ENCODE peak calls at places on chromosome X, in five cellular contexts. U is SK-N-SH, A is PC-3, H is colonic mucosa, P is H1. R is an unnamed sample.

GRCh38 chrX:69961365-69962072 is 88.2 kb downstream of the AWAT2 start:
- DNase-seq in P (no peak), H (no peak), A (peak; percentile 4), U (no peak), R (no peak)

GRCh38 chrX:27583976-27584375 is 6.2 kb upstream of the DCAF8L2 start:
- DNase-seq in P (no peak), H (no peak), U (no peak), A (peak; percentile 49), R (no peak)

GRCh38 chrX:113586281-113586898 is 745.8 kb upstream of the AMOT start:
- DNase-seq in A (no peak), H (no peak), U (no peak), P (no peak), R (peak; percentile 37)

GRCh38 chrX:6738518-6739470 is 203.9 kb upstream of the VCX3A start:
- DNase-seq in U (no peak), A (no peak), P (no peak), H (no peak), R (no peak)

GRCh38 chrX:63809158-63809557 is 24.1 kb upstream of the ARHGEF9 start:
- DNase-seq in A (no peak), P (no peak), U (no peak), H (no peak), R (no peak)

GRCh38 chrX:111098874-111099273 is 2.9 kb downstream of the PAK3 start:
- DNase-seq in H (peak; percentile 53), P (no peak), A (peak; percentile 30), U (peak; percentile 68), R (peak; percentile 73)

GRCh38 chrX:44674906-44675305 is 132.2 kb upstream of the FUNDC1 start:
- DNase-seq in U (no peak), H (no peak), A (no peak), P (no peak), R (no peak)

GRCh38 chrX:50586407-50586806 is 115.8 kb upstream of the DGKK start:
- DNase-seq in P (no peak), A (no peak), H (no peak), U (no peak), R (no peak)

GRCh38 chrX:57674861-57675260 is 5.2 kb downstream of the NLRP2B start:
- DNase-seq in P (no peak), H (no peak), U (no peak), A (no peak), R (no peak)

GRCh38 chrX:67614006-67614405 is 70.2 kb downstream of the AR start:
- DNase-seq in H (no peak), U (no peak), P (no peak), A (no peak), R (no peak)

GRCh38 chrX:24693453-24694202 is at the start of gene POLA1:
- DNase-seq in A (peak; percentile 95), P (peak; percentile 85), H (peak; percentile 87), U (peak; percentile 88), R (peak; percentile 96)

GRCh38 chrX:152619897-152620296 is 17.8 kb upstream of the GABRQ start:
- DNase-seq in P (no peak), U (no peak), H (no peak), A (no peak), R (no peak)

GRCh38 chrX:111634823-111635410 is 46.1 kb upstream of the ALG13 start:
- DNase-seq in H (no peak), A (no peak), P (no peak), U (no peak), R (no peak)

GRCh38 chrX:17654116-17654515 is 83.2 kb upstream of the SCML1 start:
- DNase-seq in A (no peak), U (no peak), P (no peak), H (no peak), R (no peak)

GRCh38 chrX:10022580-10023245 is 55.6 kb downstream of the CLDN34 start:
- DNase-seq in U (no peak), H (no peak), A (no peak), P (no peak), R (no peak)

GRCh38 chrX:137032841-137033773 is 688 bp downstream of the GPR101 start:
- DNase-seq in P (no peak), H (no peak), U (no peak), A (no peak), R (no peak)

GRCh38 chrX:137031039-137031438 is 2.8 kb downstream of the GPR101 start:
- DNase-seq in A (no peak), P (no peak), H (no peak), U (no peak), R (no peak)

GRCh38 chrX:137031517-137032377 is 2.0 kb downstream of the GPR101 start:
- DNase-seq in A (peak; percentile 48), U (peak; percentile 72), P (no peak), H (no peak), R (no peak)

GRCh38 chrX:137033774-137034507 is at the start of gene GPR101:
- DNase-seq in U (peak; percentile 45), H (no peak), A (no peak), P (no peak), R (no peak)

GRCh38 chrX:137032378-137032694 is 1.5 kb downstream of the GPR101 start:
- DNase-seq in A (no peak), P (no peak), H (no peak), U (no peak), R (no peak)
- H3K9ac ChIP-seq in A (no peak overlapping the region), P (no peak overlapping the region), H (no peak overlapping the region), U (no peak overlapping the region), R (no peak overlapping the region)

GRCh38 chrX:107742754-107743191 is 32.8 kb downstream of the TSC22D3 start:
- DNase-seq in U (no peak), P (no peak), A (no peak), H (peak; percentile 58), R (peak; percentile 80)
- H3K4me3 ChIP-seq in U (no peak overlapping the region), P (no peak overlapping the region), A (no peak overlapping the region), H (no peak overlapping the region), R (peak overlapping the region; percentile 45)

GRCh38 chrX:39168609-39169008 is 367.4 kb downstream of the MID1IP1 start:
- DNase-seq in P (no peak), U (no peak), H (no peak), A (no peak), R (no peak)
- H3K9ac ChIP-seq in P (no peak overlapping the region), U (no peak overlapping the region), H (no peak overlapping the region), A (no peak overlapping the region), R (no peak overlapping the region)

GRCh38 chrX:41009816-41010187 is 75.4 kb upstream of the USP9X start:
- DNase-seq in U (no peak), P (no peak), H (no peak), A (no peak), R (no peak)
- H3K4me3 ChIP-seq in U (no peak overlapping the region), P (no peak overlapping the region), H (no peak overlapping the region), A (peak overlapping the region; percentile 52), R (peak overlapping the region; percentile 56)

GRCh38 chrX:103831803-103832544 is at the start of gene RAB9B:
- DNase-seq in A (peak; percentile 22), U (peak; percentile 83), H (peak; percentile 59), P (no peak), R (peak; percentile 78)
- H3K9ac ChIP-seq in A (peak within 1 kb of the TSS; percentile 42), U (no peak within 1 kb of the TSS), H (no peak within 1 kb of the TSS), P (no peak within 1 kb of the TSS), R (no peak within 1 kb of the TSS)

GRCh38 chrX:119688856-119689455 is 4.0 kb downstream of the SEPTIN6 start:
- DNase-seq in A (no peak), P (no peak), U (no peak), H (no peak), R (peak; percentile 5)

GRCh38 chrX:119687661-119688413 is 5.1 kb downstream of the SEPTIN6 start:
- DNase-seq in U (no peak), H (no peak), P (no peak), A (no peak), R (peak; percentile 43)

GRCh38 chrX:119684916-119685224 is 8.1 kb downstream of the SEPTIN6 start:
- DNase-seq in P (no peak), H (no peak), U (no peak), A (no peak), R (no peak)

GRCh38 chrX:119685225-119686066 is 7.5 kb downstream of the SEPTIN6 start:
- DNase-seq in A (no peak), H (no peak), P (no peak), U (no peak), R (peak; percentile 28)

GRCh38 chrX:119686087-119686639 is 6.8 kb downstream of the SEPTIN6 start:
- DNase-seq in A (no peak), P (no peak), U (peak; percentile 47), H (no peak), R (peak; percentile 51)
- H3K4me3 ChIP-seq in A (no peak overlapping the region), P (no peak overlapping the region), U (no peak overlapping the region), H (no peak overlapping the region), R (no peak overlapping the region)

GRCh38 chrX:138710311-138710791 is 1.2 kb downstream of the FGF13 start:
- DNase-seq in P (no peak), H (no peak), A (no peak), U (no peak), R (peak; percentile 59)

GRCh38 chrX:138708268-138708667 is 3.2 kb downstream of the FGF13 start:
- DNase-seq in U (no peak), P (no peak), A (no peak), H (no peak), R (no peak)

GRCh38 chrX:138710866-138711331 is 618 bp downstream of the FGF13 start:
- DNase-seq in P (no peak), A (no peak), H (no peak), U (no peak), R (peak; percentile 73)

GRCh38 chrX:138709886-138710285 is 1.6 kb downstream of the FGF13 start:
- DNase-seq in H (no peak), A (no peak), U (no peak), P (no peak), R (no peak)

GRCh38 chrX:138711399-138712347 is at the start of gene FGF13:
- DNase-seq in H (no peak), P (peak; percentile 21), U (peak; percentile 35), A (peak; percentile 34), R (peak; percentile 80)
- H3K9ac ChIP-seq in H (no peak within 1 kb of the TSS), P (peak within 1 kb of the TSS; percentile 60), U (no peak within 1 kb of the TSS), A (no peak within 1 kb of the TSS), R (no peak within 1 kb of the TSS)